ENCODE peak calls at places on chromosomes 2 and 18, in five cellular contexts. One of them, this sample, is unnamed.

GRCh38 chr2:68811364-68811763 is 59.8 kb downstream of the BMP10 start:
- DNase-seq in PC-9: no peak
- DNase-seq in IMR-90: peak
- DNase-seq in GM23338: no peak
- DNase-seq in A549: no peak
- DNase-seq in this sample: peak

GRCh38 chr2:232983669-232983991 is 29.4 kb downstream of the NGEF start:
- DNase-seq in IMR-90: no peak
- DNase-seq in PC-9: no peak
- DNase-seq in GM23338: no peak
- DNase-seq in A549: no peak
- DNase-seq in this sample: no peak

GRCh38 chr18:56248613-56249235 is 389.7 kb downstream of the TXNL1 start:
- DNase-seq in A549: no peak
- DNase-seq in IMR-90: no peak
- DNase-seq in PC-9: no peak
- DNase-seq in GM23338: no peak
- DNase-seq in this sample: no peak

GRCh38 chr2:119174216-119174992 is 15.9 kb upstream of the C1QL2 start:
- DNase-seq in A549: peak
- DNase-seq in PC-9: peak
- DNase-seq in IMR-90: no peak
- DNase-seq in GM23338: peak
- DNase-seq in this sample: peak

GRCh38 chr18:48786621-48787522 is 163.9 kb downstream of the SMAD7 start:
- DNase-seq in PC-9: no peak
- DNase-seq in IMR-90: no peak
- DNase-seq in GM23338: no peak
- DNase-seq in A549: no peak
- DNase-seq in this sample: no peak

GRCh38 chr2:181077128-181077709 is 96.8 kb downstream of the UBE2E3 start:
- DNase-seq in IMR-90: peak
- DNase-seq in GM23338: peak
- DNase-seq in PC-9: no peak
- DNase-seq in A549: peak
- DNase-seq in this sample: peak

GRCh38 chr2:96527052-96527964 is 9.2 kb upstream of the ARID5A start:
- DNase-seq in PC-9: no peak
- DNase-seq in A549: no peak
- DNase-seq in GM23338: peak
- DNase-seq in IMR-90: peak
- DNase-seq in this sample: no peak

GRCh38 chr2:229927817-229928321 is 5.6 kb downstream of the FBXO36 start:
- DNase-seq in IMR-90: peak
- DNase-seq in PC-9: no peak
- DNase-seq in A549: no peak
- DNase-seq in GM23338: no peak
- DNase-seq in this sample: peak

GRCh38 chr2:661215-661635 is 16.0 kb downstream of the TMEM18 start:
- DNase-seq in PC-9: no peak
- DNase-seq in IMR-90: no peak
- DNase-seq in GM23338: no peak
- DNase-seq in A549: no peak
- DNase-seq in this sample: no peak

GRCh38 chr18:14014456-14014855 is 99.1 kb upstream of the MC2R start:
- DNase-seq in IMR-90: no peak
- DNase-seq in A549: no peak
- DNase-seq in GM23338: no peak
- DNase-seq in PC-9: no peak
- DNase-seq in this sample: no peak

GRCh38 chr2:30255026-30255425 is 23.7 kb downstream of the LBH start:
- DNase-seq in A549: no peak
- DNase-seq in GM23338: no peak
- DNase-seq in IMR-90: no peak
- DNase-seq in PC-9: no peak
- DNase-seq in this sample: no peak

GRCh38 chr2:47402805-47403691 is at the start of gene MSH2:
- DNase-seq in PC-9: peak
- DNase-seq in GM23338: peak
- DNase-seq in A549: peak
- DNase-seq in IMR-90: peak
- DNase-seq in this sample: peak

GRCh38 chr2:18247282-18248110 is 313.0 kb downstream of the RDH14 start:
- DNase-seq in IMR-90: no peak
- DNase-seq in A549: no peak
- DNase-seq in PC-9: no peak
- DNase-seq in GM23338: no peak
- DNase-seq in this sample: peak

GRCh38 chr2:170202437-170202836 is 24.5 kb downstream of the MYO3B start:
- DNase-seq in GM23338: no peak
- DNase-seq in IMR-90: no peak
- DNase-seq in A549: no peak
- DNase-seq in PC-9: no peak
- DNase-seq in this sample: no peak

GRCh38 chr18:35991696-35992095 is 19.2 kb downstream of the RMP24 start:
- DNase-seq in A549: no peak
- DNase-seq in GM23338: no peak
- DNase-seq in PC-9: no peak
- DNase-seq in IMR-90: no peak
- DNase-seq in this sample: no peak

GRCh38 chr2:118565816-118566540 is 281.5 kb downstream of the EN1 start:
- DNase-seq in GM23338: no peak
- DNase-seq in IMR-90: no peak
- DNase-seq in PC-9: no peak
- DNase-seq in A549: no peak
- DNase-seq in this sample: no peak

GRCh38 chr2:215787565-215788178 is 225.7 kb downstream of the MREG start:
- DNase-seq in IMR-90: no peak
- DNase-seq in A549: no peak
- DNase-seq in PC-9: no peak
- DNase-seq in GM23338: no peak
- DNase-seq in this sample: no peak

GRCh38 chr2:40041983-40042382 is 262.9 kb upstream of the THUMPD2 start:
- DNase-seq in A549: no peak
- DNase-seq in PC-9: peak
- DNase-seq in GM23338: no peak
- DNase-seq in IMR-90: peak
- DNase-seq in this sample: peak

GRCh38 chr2:85049236-85049635 is 78.3 kb downstream of the KCMF1 start:
- DNase-seq in IMR-90: no peak
- DNase-seq in A549: no peak
- DNase-seq in PC-9: no peak
- DNase-seq in GM23338: no peak
- DNase-seq in this sample: no peak

GRCh38 chr2:162342841-162343240 is 1.1 kb upstream of the GCA start:
- DNase-seq in IMR-90: no peak
- DNase-seq in PC-9: no peak
- DNase-seq in GM23338: no peak
- DNase-seq in A549: no peak
- DNase-seq in this sample: no peak

GRCh38 chr2:42792583-42793313 is at the start of gene HAAO:
- DNase-seq in PC-9: no peak
- DNase-seq in IMR-90: no peak
- DNase-seq in GM23338: peak
- DNase-seq in A549: no peak
- DNase-seq in this sample: no peak

GRCh38 chr2:162732946-162733698 is 105.4 kb downstream of the KCNH7 start:
- DNase-seq in GM23338: peak
- DNase-seq in PC-9: peak
- DNase-seq in A549: no peak
- DNase-seq in IMR-90: no peak
- DNase-seq in this sample: peak

GRCh38 chr2:38315707-38316333 is 61.3 kb downstream of the ATL2 start:
- DNase-seq in IMR-90: peak
- DNase-seq in A549: peak
- DNase-seq in PC-9: peak
- DNase-seq in GM23338: peak
- DNase-seq in this sample: peak

GRCh38 chr18:10015941-10016819 is 102.4 kb downstream of the VAPA start:
- DNase-seq in A549: no peak
- DNase-seq in IMR-90: peak
- DNase-seq in PC-9: no peak
- DNase-seq in GM23338: peak
- DNase-seq in this sample: peak

GRCh38 chr2:38146302-38146916 is 70.5 kb upstream of the CYP1B1 start:
- DNase-seq in A549: peak
- DNase-seq in IMR-90: peak
- DNase-seq in PC-9: peak
- DNase-seq in GM23338: no peak
- DNase-seq in this sample: peak

GRCh38 chr2:40244251-40245010 is 207.5 kb downstream of the SLC8A1 start:
- DNase-seq in GM23338: peak
- DNase-seq in IMR-90: peak
- DNase-seq in PC-9: peak
- DNase-seq in A549: peak
- DNase-seq in this sample: peak

GRCh38 chr2:160491922-160492371 is 1.7 kb downstream of the RBMS1 start:
- DNase-seq in IMR-90: peak
- DNase-seq in A549: peak
- DNase-seq in GM23338: peak
- DNase-seq in PC-9: peak
- DNase-seq in this sample: peak

GRCh38 chr2:223894009-223894408 is 51.1 kb downstream of the WDFY1 start:
- DNase-seq in GM23338: no peak
- DNase-seq in PC-9: no peak
- DNase-seq in IMR-90: no peak
- DNase-seq in A549: no peak
- DNase-seq in this sample: no peak

GRCh38 chr18:51727780-51728179 is 530.3 kb upstream of the MEX3C start:
- DNase-seq in A549: no peak
- DNase-seq in IMR-90: no peak
- DNase-seq in PC-9: no peak
- DNase-seq in GM23338: no peak
- DNase-seq in this sample: no peak

GRCh38 chr2:6069354-6069753 is 377.2 kb downstream of the SOX11 start:
- DNase-seq in PC-9: no peak
- DNase-seq in GM23338: peak
- DNase-seq in A549: no peak
- DNase-seq in IMR-90: peak
- DNase-seq in this sample: no peak

GRCh38 chr2:149648282-149649030 is 60.9 kb upstream of the MMADHC start:
- DNase-seq in PC-9: peak
- DNase-seq in A549: peak
- DNase-seq in IMR-90: peak
- DNase-seq in GM23338: no peak
- DNase-seq in this sample: peak

GRCh38 chr2:197950754-197951153 is 146.4 kb downstream of the PLCL1 start:
- DNase-seq in IMR-90: no peak
- DNase-seq in A549: no peak
- DNase-seq in PC-9: no peak
- DNase-seq in GM23338: no peak
- DNase-seq in this sample: no peak

GRCh38 chr2:120873958-120874357 is 138.3 kb downstream of the GLI2 start:
- DNase-seq in IMR-90: no peak
- DNase-seq in PC-9: no peak
- DNase-seq in GM23338: no peak
- DNase-seq in A549: no peak
- DNase-seq in this sample: no peak

GRCh38 chr2:143132360-143132759 is 3.1 kb downstream of the ARHGAP15 start:
- DNase-seq in GM23338: no peak
- DNase-seq in PC-9: no peak
- DNase-seq in IMR-90: no peak
- DNase-seq in A549: no peak
- DNase-seq in this sample: no peak
- H3K4me3 ChIP-seq in GM23338: no peak
- H3K4me3 ChIP-seq in PC-9: no peak
- H3K4me3 ChIP-seq in IMR-90: no peak
- H3K4me3 ChIP-seq in A549: no peak
- H3K4me3 ChIP-seq in this sample: no peak

DNA sequence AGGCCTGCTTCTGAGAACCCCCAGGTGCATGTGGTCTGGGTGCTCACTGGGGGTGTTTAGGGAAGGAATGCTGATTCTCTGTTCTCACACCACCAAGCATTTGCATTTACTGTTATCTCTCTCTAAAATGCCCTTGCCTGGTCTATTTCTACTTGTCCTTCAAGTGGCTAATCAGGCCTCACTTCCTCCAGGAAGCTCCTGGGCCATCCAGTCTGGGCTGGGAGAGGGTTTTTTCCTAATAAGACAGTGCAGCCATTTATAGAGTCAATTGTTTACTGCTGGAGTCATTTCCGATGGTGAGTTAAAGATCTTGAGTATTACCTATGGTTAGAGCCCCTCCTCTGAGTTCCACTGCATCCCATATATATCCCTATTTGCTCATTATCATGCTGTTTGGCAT is 25.2 kb upstream of the ITGA6 start:
- DNase-seq in IMR-90: no peak
- DNase-seq in GM23338: no peak
- DNase-seq in PC-9: no peak
- DNase-seq in A549: no peak
- DNase-seq in this sample: no peak
- H3K4me2 ChIP-seq in IMR-90: no peak
- H3K4me2 ChIP-seq in GM23338: no peak
- H3K4me2 ChIP-seq in PC-9: no peak
- H3K4me2 ChIP-seq in A549: no peak
- H3K4me2 ChIP-seq in this sample: no peak

GRCh38 chr2:177264539-177265385 is at the start of gene NFE2L2:
- DNase-seq in A549: peak
- DNase-seq in IMR-90: peak
- DNase-seq in PC-9: peak
- DNase-seq in GM23338: peak
- DNase-seq in this sample: peak

GRCh38 chr2:177265834-177266817 is 1.6 kb upstream of the NFE2L2 start:
- DNase-seq in GM23338: no peak
- DNase-seq in PC-9: peak
- DNase-seq in A549: peak
- DNase-seq in IMR-90: peak
- DNase-seq in this sample: no peak

GRCh38 chr2:177264209-177264538 is 353 bp downstream of the NFE2L2 start:
- DNase-seq in GM23338: no peak
- DNase-seq in PC-9: peak
- DNase-seq in IMR-90: peak
- DNase-seq in A549: peak
- DNase-seq in this sample: peak

GRCh38 chr2:177263451-177264208 is 897 bp downstream of the NFE2L2 start:
- DNase-seq in IMR-90: peak
- DNase-seq in A549: peak
- DNase-seq in GM23338: peak
- DNase-seq in PC-9: peak
- DNase-seq in this sample: peak

GRCh38 chr2:177265386-177265690 is 811 bp upstream of the NFE2L2 start:
- DNase-seq in IMR-90: peak
- DNase-seq in A549: no peak
- DNase-seq in PC-9: no peak
- DNase-seq in GM23338: peak
- DNase-seq in this sample: peak
- H3K4me3 ChIP-seq in IMR-90: peak
- H3K4me3 ChIP-seq in A549: peak
- H3K4me3 ChIP-seq in PC-9: peak
- H3K4me3 ChIP-seq in GM23338: peak
- H3K4me3 ChIP-seq in this sample: peak

DNA sequence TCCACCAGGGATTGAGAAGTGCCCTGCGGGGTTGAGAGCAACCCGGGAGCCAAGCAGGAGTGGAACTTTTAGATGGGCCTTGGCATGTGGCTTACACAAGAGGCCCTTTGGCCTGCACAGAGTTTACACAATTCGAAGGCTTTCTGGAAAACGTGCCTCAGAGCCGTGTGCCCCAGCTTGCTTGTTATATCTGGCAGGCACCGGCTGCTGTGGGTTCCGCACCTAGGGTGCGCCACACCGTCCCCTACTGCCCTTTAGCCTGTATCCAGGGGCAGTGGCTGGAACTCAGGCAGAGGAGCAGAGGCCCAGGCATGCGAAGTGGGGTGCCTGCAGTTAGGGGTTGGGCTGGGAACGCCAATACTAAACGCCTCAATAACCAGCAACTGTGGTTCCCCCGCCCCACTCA is 32.9 kb upstream of the EDAR start:
- DNase-seq in IMR-90: no peak
- DNase-seq in A549: no peak
- DNase-seq in GM23338: peak
- DNase-seq in PC-9: no peak
- DNase-seq in this sample: no peak
- H3K4me2 ChIP-seq in IMR-90: no peak
- H3K4me2 ChIP-seq in A549: no peak
- H3K4me2 ChIP-seq in GM23338: no peak
- H3K4me2 ChIP-seq in PC-9: no peak
- H3K4me2 ChIP-seq in this sample: no peak

This sample was measured in PC-3.